ENCODE peak calls at places on chromosomes 4 and X, in six cellular contexts. One of them, this sample, is unnamed.

GRCh38 chr4:26484538-26484937 is 5.7 kb downstream of the CCKAR start:
- DNase-seq in heart right ventricle: no peak
- DNase-seq in body of pancreas: no peak
- DNase-seq in CD4-positive, alpha-beta memory T cell: no peak
- DNase-seq in uterus: no peak
- DNase-seq in GM12878: no peak
- DNase-seq in this sample: no peak

GRCh38 chr4:3295837-3296624 is 3.2 kb downstream of the RGS12 start:
- DNase-seq in heart right ventricle: no peak
- DNase-seq in GM12878: no peak
- DNase-seq in body of pancreas: no peak
- DNase-seq in uterus: no peak
- DNase-seq in CD4-positive, alpha-beta memory T cell: no peak
- DNase-seq in this sample: peak; percentile 13

GRCh38 chr4:80305466-80305865 is 30.1 kb upstream of the CFAP299 start:
- DNase-seq in GM12878: no peak
- DNase-seq in body of pancreas: no peak
- DNase-seq in uterus: no peak
- DNase-seq in heart right ventricle: no peak
- DNase-seq in CD4-positive, alpha-beta memory T cell: no peak
- DNase-seq in this sample: peak; percentile 94

GRCh38 chr4:183499389-183499788 is 5.5 kb upstream of the ING2 start:
- DNase-seq in GM12878: no peak
- DNase-seq in uterus: no peak
- DNase-seq in heart right ventricle: peak; percentile 11
- DNase-seq in CD4-positive, alpha-beta memory T cell: no peak
- DNase-seq in body of pancreas: peak; percentile 56
- DNase-seq in this sample: no peak

GRCh38 chr4:122758033-122758432 is 25.5 kb downstream of the BBS12 start:
- DNase-seq in CD4-positive, alpha-beta memory T cell: peak; percentile 26
- DNase-seq in GM12878: no peak
- DNase-seq in heart right ventricle: no peak
- DNase-seq in uterus: no peak
- DNase-seq in body of pancreas: no peak
- DNase-seq in this sample: peak; percentile 31

GRCh38 chrX:139382529-139382928 is 148.0 kb upstream of the F9 start:
- DNase-seq in CD4-positive, alpha-beta memory T cell: no peak
- DNase-seq in GM12878: no peak
- DNase-seq in uterus: no peak
- DNase-seq in body of pancreas: no peak
- DNase-seq in heart right ventricle: no peak
- DNase-seq in this sample: peak; percentile 8

GRCh38 chrX:140318306-140318705 is 186.6 kb downstream of the SOX3 start:
- DNase-seq in body of pancreas: no peak
- DNase-seq in heart right ventricle: no peak
- DNase-seq in GM12878: no peak
- DNase-seq in uterus: no peak
- DNase-seq in CD4-positive, alpha-beta memory T cell: no peak
- DNase-seq in this sample: no peak

GRCh38 chr4:10509733-10510132 is 52.5 kb upstream of the ZNF518B start:
- DNase-seq in CD4-positive, alpha-beta memory T cell: no peak
- DNase-seq in GM12878: no peak
- DNase-seq in uterus: no peak
- DNase-seq in heart right ventricle: no peak
- DNase-seq in body of pancreas: no peak
- DNase-seq in this sample: no peak

GRCh38 chr4:120921456-120922389 is 803 bp downstream of the PRDM5 start:
- DNase-seq in CD4-positive, alpha-beta memory T cell: peak; percentile 2
- DNase-seq in GM12878: no peak
- DNase-seq in heart right ventricle: peak; percentile 80
- DNase-seq in body of pancreas: peak; percentile 69
- DNase-seq in uterus: peak; percentile 63
- DNase-seq in this sample: peak; percentile 92

GRCh38 chrX:134551365-134552095 is 91.6 kb downstream of the HPRT1 start:
- DNase-seq in GM12878: no peak
- DNase-seq in heart right ventricle: no peak
- DNase-seq in CD4-positive, alpha-beta memory T cell: no peak
- DNase-seq in uterus: no peak
- DNase-seq in body of pancreas: no peak
- DNase-seq in this sample: no peak

GRCh38 chr4:15455290-15455689 is 14.4 kb upstream of the CC2D2A start:
- DNase-seq in body of pancreas: no peak
- DNase-seq in GM12878: no peak
- DNase-seq in CD4-positive, alpha-beta memory T cell: no peak
- DNase-seq in heart right ventricle: peak; percentile 16
- DNase-seq in uterus: peak; percentile 52
- DNase-seq in this sample: peak; percentile 27

GRCh38 chrX:45699158-45699557 is 498.5 kb upstream of the DIPK2B start:
- DNase-seq in heart right ventricle: no peak
- DNase-seq in body of pancreas: no peak
- DNase-seq in GM12878: no peak
- DNase-seq in uterus: no peak
- DNase-seq in CD4-positive, alpha-beta memory T cell: no peak
- DNase-seq in this sample: peak; percentile 49

GRCh38 chrX:2967998-2968909 is 38.1 kb upstream of the ARSH start:
- DNase-seq in body of pancreas: peak; percentile 17
- DNase-seq in uterus: no peak
- DNase-seq in CD4-positive, alpha-beta memory T cell: no peak
- DNase-seq in GM12878: no peak
- DNase-seq in heart right ventricle: peak; percentile 9
- DNase-seq in this sample: peak; percentile 36

GRCh38 chr4:151117371-151117962 is 18.0 kb downstream of the RPS3A start:
- DNase-seq in body of pancreas: peak; percentile 66
- DNase-seq in heart right ventricle: peak; percentile 68
- DNase-seq in GM12878: no peak
- DNase-seq in uterus: peak; percentile 61
- DNase-seq in CD4-positive, alpha-beta memory T cell: peak; percentile 45
- DNase-seq in this sample: peak; percentile 84

GRCh38 chrX:25131055-25131454 is 115.3 kb upstream of the ARX start:
- DNase-seq in GM12878: no peak
- DNase-seq in uterus: no peak
- DNase-seq in heart right ventricle: no peak
- DNase-seq in body of pancreas: no peak
- DNase-seq in CD4-positive, alpha-beta memory T cell: no peak
- DNase-seq in this sample: no peak

GRCh38 chr4:112277705-112278448 is 7.8 kb downstream of the TIFA start:
- DNase-seq in body of pancreas: no peak
- DNase-seq in heart right ventricle: no peak
- DNase-seq in uterus: no peak
- DNase-seq in CD4-positive, alpha-beta memory T cell: no peak
- DNase-seq in GM12878: no peak
- DNase-seq in this sample: no peak

GRCh38 chr4:105605493-105605892 is 53.1 kb downstream of the ARHGEF38 start:
- DNase-seq in uterus: no peak
- DNase-seq in GM12878: no peak
- DNase-seq in heart right ventricle: no peak
- DNase-seq in CD4-positive, alpha-beta memory T cell: no peak
- DNase-seq in body of pancreas: no peak
- DNase-seq in this sample: peak; percentile 1

GRCh38 chrX:15471016-15471415 is 22.1 kb downstream of the PIR start:
- DNase-seq in CD4-positive, alpha-beta memory T cell: peak; percentile 46
- DNase-seq in GM12878: peak; percentile 27
- DNase-seq in body of pancreas: peak; percentile 59
- DNase-seq in uterus: peak; percentile 45
- DNase-seq in heart right ventricle: peak; percentile 38
- DNase-seq in this sample: no peak

GRCh38 chr4:80097395-80098177 is 24.6 kb upstream of the ANTXR2 start:
- DNase-seq in GM12878: no peak
- DNase-seq in heart right ventricle: peak; percentile 76
- DNase-seq in uterus: peak; percentile 24
- DNase-seq in body of pancreas: no peak
- DNase-seq in CD4-positive, alpha-beta memory T cell: no peak
- DNase-seq in this sample: peak; percentile 87

GRCh38 chr4:176123710-176124407 is 58.2 kb downstream of the WDR17 start:
- DNase-seq in heart right ventricle: peak; percentile 12
- DNase-seq in CD4-positive, alpha-beta memory T cell: no peak
- DNase-seq in body of pancreas: peak; percentile 36
- DNase-seq in uterus: no peak
- DNase-seq in GM12878: peak; percentile 51
- DNase-seq in this sample: peak; percentile 43

GRCh38 chr4:74320559-74321118 is 12.4 kb downstream of the EPGN start:
- DNase-seq in uterus: no peak
- DNase-seq in body of pancreas: peak; percentile 13
- DNase-seq in GM12878: peak; percentile 9
- DNase-seq in CD4-positive, alpha-beta memory T cell: peak; percentile 25
- DNase-seq in heart right ventricle: no peak
- DNase-seq in this sample: peak; percentile 23

GRCh38 chr4:77126844-77127614 is 30.0 kb upstream of the CCNG2 start:
- DNase-seq in GM12878: no peak
- DNase-seq in heart right ventricle: no peak
- DNase-seq in body of pancreas: no peak
- DNase-seq in CD4-positive, alpha-beta memory T cell: no peak
- DNase-seq in uterus: no peak
- DNase-seq in this sample: no peak

GRCh38 chr4:149707862-149708261 is 107.8 kb downstream of the IQCM start:
- DNase-seq in body of pancreas: no peak
- DNase-seq in CD4-positive, alpha-beta memory T cell: no peak
- DNase-seq in uterus: no peak
- DNase-seq in heart right ventricle: no peak
- DNase-seq in GM12878: no peak
- DNase-seq in this sample: no peak

GRCh38 chrX:150200820-150201287 is 162.3 kb upstream of the MAMLD1 start:
- DNase-seq in uterus: peak; percentile 50
- DNase-seq in body of pancreas: peak; percentile 18
- DNase-seq in heart right ventricle: no peak
- DNase-seq in CD4-positive, alpha-beta memory T cell: no peak
- DNase-seq in GM12878: peak; percentile 54
- DNase-seq in this sample: peak; percentile 94

GRCh38 chrX:24426921-24427746 is 38.0 kb upstream of the PDK3 start:
- DNase-seq in GM12878: no peak
- DNase-seq in heart right ventricle: no peak
- DNase-seq in body of pancreas: no peak
- DNase-seq in uterus: no peak
- DNase-seq in CD4-positive, alpha-beta memory T cell: no peak
- DNase-seq in this sample: no peak

GRCh38 chrX:24371391-24371972 is 11.0 kb downstream of the SUPT20HL1 start:
- DNase-seq in heart right ventricle: peak; percentile 47
- DNase-seq in uterus: peak; percentile 54
- DNase-seq in body of pancreas: peak; percentile 64
- DNase-seq in GM12878: peak; percentile 8
- DNase-seq in CD4-positive, alpha-beta memory T cell: peak; percentile 50
- DNase-seq in this sample: peak; percentile 88

GRCh38 chr4:73067971-73068394 is 1.5 kb downstream of the COX18 start:
- DNase-seq in body of pancreas: no peak
- DNase-seq in CD4-positive, alpha-beta memory T cell: no peak
- DNase-seq in heart right ventricle: no peak
- DNase-seq in GM12878: no peak
- DNase-seq in uterus: no peak
- DNase-seq in this sample: peak; percentile 89

GRCh38 chr4:168321006-168321405 is 2.5 kb upstream of the DDX60 start:
- DNase-seq in body of pancreas: no peak
- DNase-seq in GM12878: no peak
- DNase-seq in CD4-positive, alpha-beta memory T cell: no peak
- DNase-seq in heart right ventricle: no peak
- DNase-seq in uterus: no peak
- DNase-seq in this sample: no peak

GRCh38 chr4:7557447-7557846 is 122.7 kb upstream of the PSAPL1 start:
- DNase-seq in GM12878: no peak
- DNase-seq in CD4-positive, alpha-beta memory T cell: no peak
- DNase-seq in body of pancreas: no peak
- DNase-seq in heart right ventricle: no peak
- DNase-seq in uterus: no peak
- DNase-seq in this sample: peak; percentile 98

GRCh38 chr4:78764498-78764961 is 11.6 kb upstream of the BMP2K start:
- DNase-seq in heart right ventricle: no peak
- DNase-seq in body of pancreas: no peak
- DNase-seq in CD4-positive, alpha-beta memory T cell: no peak
- DNase-seq in uterus: no peak
- DNase-seq in GM12878: no peak
- DNase-seq in this sample: peak; percentile 27

GRCh38 chrX:23952984-23953907 is 45.4 kb downstream of the CXorf58 start:
- DNase-seq in heart right ventricle: no peak
- DNase-seq in GM12878: peak; percentile 21
- DNase-seq in uterus: no peak
- DNase-seq in body of pancreas: no peak
- DNase-seq in CD4-positive, alpha-beta memory T cell: peak; percentile 42
- DNase-seq in this sample: no peak

GRCh38 chr4:169848018-169848417 is 90.3 kb upstream of the HPF1 start:
- DNase-seq in heart right ventricle: no peak
- DNase-seq in GM12878: no peak
- DNase-seq in CD4-positive, alpha-beta memory T cell: no peak
- DNase-seq in body of pancreas: no peak
- DNase-seq in uterus: no peak
- DNase-seq in this sample: no peak

GRCh38 chr4:82865592-82865991 is 25.4 kb downstream of the SEC31A start:
- DNase-seq in body of pancreas: no peak
- DNase-seq in GM12878: no peak
- DNase-seq in uterus: no peak
- DNase-seq in heart right ventricle: no peak
- DNase-seq in CD4-positive, alpha-beta memory T cell: peak; percentile 37
- DNase-seq in this sample: no peak

DNA sequence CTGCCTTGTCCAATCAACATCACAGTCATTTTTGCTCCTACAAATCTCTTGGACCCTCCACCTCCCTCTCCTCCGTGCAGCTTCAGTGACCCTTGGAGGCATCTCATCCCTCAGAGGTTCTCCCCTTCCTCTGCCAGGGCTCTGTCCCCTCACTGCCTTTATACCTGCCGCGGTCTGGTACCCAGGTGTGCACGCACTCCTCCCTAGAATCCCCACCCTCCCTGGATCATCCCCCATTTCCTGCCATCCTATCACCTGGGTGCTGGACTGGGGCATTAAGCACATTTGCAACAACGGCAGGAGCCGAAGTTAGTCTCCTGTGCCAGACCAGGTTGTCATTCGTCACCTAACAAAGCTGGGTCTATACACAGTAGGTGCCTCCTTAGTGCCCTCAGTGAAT is 10.1 kb downstream of the TMEM271 start:
- DNase-seq in body of pancreas: no peak
- DNase-seq in heart right ventricle: no peak
- DNase-seq in CD4-positive, alpha-beta memory T cell: no peak
- DNase-seq in GM12878: no peak
- DNase-seq in uterus: no peak
- DNase-seq in this sample: no peak
- H3K9me3 ChIP-seq in body of pancreas: no peaks in the 10 kb centered on the region
- H3K9me3 ChIP-seq in heart right ventricle: no peaks in the 10 kb centered on the region
- H3K9me3 ChIP-seq in CD4-positive, alpha-beta memory T cell: no peaks in the 10 kb centered on the region
- H3K9me3 ChIP-seq in GM12878: no peaks in the 10 kb centered on the region
- H3K9me3 ChIP-seq in uterus: no peaks in the 10 kb centered on the region
- H3K9me3 ChIP-seq in this sample: no peaks in the 10 kb centered on the region

GRCh38 chrX:11451133-11451532 is 157.9 kb downstream of the AMELX start:
- DNase-seq in uterus: no peak
- DNase-seq in body of pancreas: no peak
- DNase-seq in CD4-positive, alpha-beta memory T cell: no peak
- DNase-seq in GM12878: no peak
- DNase-seq in heart right ventricle: no peak
- DNase-seq in this sample: no peak
- H3K4me1 ChIP-seq in uterus: no peaks in the 10 kb centered on the region
- H3K4me1 ChIP-seq in body of pancreas: no peaks in the 10 kb centered on the region
- H3K4me1 ChIP-seq in CD4-positive, alpha-beta memory T cell: no peaks in the 10 kb centered on the region
- H3K4me1 ChIP-seq in GM12878: no peaks in the 10 kb centered on the region
- H3K4me1 ChIP-seq in heart right ventricle: no peaks in the 10 kb centered on the region
- H3K4me1 ChIP-seq in this sample: peaks cover 3% of the 10 kb centered on the region

GRCh38 chrX:19602866-19603620 is 87.7 kb upstream of the MAP3K15 start:
- DNase-seq in CD4-positive, alpha-beta memory T cell: no peak
- DNase-seq in uterus: no peak
- DNase-seq in body of pancreas: no peak
- DNase-seq in GM12878: no peak
- DNase-seq in heart right ventricle: no peak
- DNase-seq in this sample: no peak
- H3K9me3 ChIP-seq in CD4-positive, alpha-beta memory T cell: no peaks in the 10 kb centered on the region
- H3K9me3 ChIP-seq in uterus: no peaks in the 10 kb centered on the region
- H3K9me3 ChIP-seq in body of pancreas: no peaks in the 10 kb centered on the region
- H3K9me3 ChIP-seq in GM12878: no peaks in the 10 kb centered on the region
- H3K9me3 ChIP-seq in heart right ventricle: no peaks in the 10 kb centered on the region
- H3K9me3 ChIP-seq in this sample: no peaks in the 10 kb centered on the region

GRCh38 chrX:153968255-153968654 is 3.4 kb downstream of the HCFC1 start:
- DNase-seq in body of pancreas: no peak
- DNase-seq in GM12878: no peak
- DNase-seq in uterus: no peak
- DNase-seq in heart right ventricle: no peak
- DNase-seq in CD4-positive, alpha-beta memory T cell: no peak
- DNase-seq in this sample: no peak
- H3K4me1 ChIP-seq in body of pancreas: peaks cover 49% of the 10 kb centered on the region
- H3K4me1 ChIP-seq in GM12878: peaks cover 9% of the 10 kb centered on the region
- H3K4me1 ChIP-seq in uterus: no peaks in the 10 kb centered on the region
- H3K4me1 ChIP-seq in heart right ventricle: peaks cover 37% of the 10 kb centered on the region
- H3K4me1 ChIP-seq in CD4-positive, alpha-beta memory T cell: peaks cover 45% of the 10 kb centered on the region
- H3K4me1 ChIP-seq in this sample: peaks cover 36% of the 10 kb centered on the region